ENCODE peak calls at places on chromosomes 12 and 14, in six cellular contexts. X is HepG2, K is ascending aorta, E is thyroid gland, S is endothelial cell of umbilical vein, R is uterus. I is an unnamed sample. For H3K36me3 and H3K4me1, the result is how much of the 10 kb centered on the place peaks cover.

GRCh38 chr14:91244501-91244901 is at the start of gene GPR68:
- DNase-seq in X (no peak), K (no peak), E (no peak), S (no peak), R (peak), I (peak)

GRCh38 chr12:96237465-96238077 is 43.4 kb downstream of the ELK3 start:
- DNase-seq in X (no peak), K (peak), E (no peak), S (peak), R (peak), I (peak)

GRCh38 chr14:73591690-73592448 is at the start of gene ACOT4:
- DNase-seq in X (no peak), K (no peak), E (peak), S (no peak), R (no peak), I (peak)

GRCh38 chr12:82805812-82806497 is 119.2 kb downstream of the TMTC2 start:
- DNase-seq in X (no peak), K (no peak), E (no peak), S (no peak), R (no peak), I (no peak)

GRCh38 chr14:40252817-40253447 is 820.7 kb upstream of the FBXO33 start:
- DNase-seq in X (no peak), K (no peak), E (no peak), S (no peak), R (no peak), I (no peak)

GRCh38 chr12:5505751-5506150 is 73.8 kb downstream of the NTF3 start:
- DNase-seq in X (no peak), K (peak), E (no peak), S (no peak), R (no peak), I (no peak)

GRCh38 chr12:2233034-2233433 is 180.2 kb downstream of the CACNA1C start:
- DNase-seq in X (no peak), K (no peak), E (no peak), S (no peak), R (no peak), I (no peak)

GRCh38 chr14:62722406-62722805 is 322.9 kb downstream of the KCNH5 start:
- DNase-seq in X (no peak), K (no peak), E (no peak), S (no peak), R (no peak), I (no peak)

GRCh38 chr12:153080-153746 is 60.7 kb downstream of the SLC6A12 start:
- DNase-seq in X (peak), K (no peak), E (peak), S (peak), R (no peak), I (peak)

GRCh38 chr12:111505601-111506036 is 93.5 kb downstream of the ATXN2 start:
- DNase-seq in X (no peak), K (no peak), E (no peak), S (no peak), R (no peak), I (no peak)

GRCh38 chr12:63889721-63890509 is 45.4 kb downstream of the SRGAP1 start:
- DNase-seq in X (peak), K (no peak), E (peak), S (no peak), R (no peak), I (no peak)

GRCh38 chr12:13099066-13099909 is 4.2 kb downstream of the GSG1 start:
- DNase-seq in X (no peak), K (no peak), E (no peak), S (peak), R (no peak), I (no peak)

GRCh38 chr12:56308714-56309113 is 7.1 kb downstream of the CNPY2 start:
- DNase-seq in X (no peak), K (no peak), E (no peak), S (no peak), R (no peak), I (no peak)

GRCh38 chr12:107027304-107028053 is 40.5 kb upstream of the MTERF2 start:
- DNase-seq in X (peak), K (no peak), E (no peak), S (peak), R (no peak), I (no peak)

GRCh38 chr14:83173687-83174086 is 1640.0 kb upstream of the SEL1L start:
- DNase-seq in X (no peak), K (no peak), E (no peak), S (no peak), R (no peak), I (no peak)

GRCh38 chr14:39492267-39492666 is 60.0 kb upstream of the FBXO33 start:
- DNase-seq in X (no peak), K (no peak), E (no peak), S (no peak), R (no peak), I (no peak)

GRCh38 chr12:12467701-12468218 is 94.9 kb downstream of the DUSP16 start:
- DNase-seq in X (no peak), K (no peak), E (peak), S (no peak), R (no peak), I (no peak)

GRCh38 chr12:124469193-124469888 is 98.1 kb downstream of the NCOR2 start:
- DNase-seq in X (no peak), K (no peak), E (no peak), S (no peak), R (no peak), I (no peak)

GRCh38 chr14:104307627-104308401 is 169.4 kb downstream of the KIF26A start:
- DNase-seq in X (no peak), K (no peak), E (no peak), S (no peak), R (no peak), I (peak)

GRCh38 chr12:91743727-91744126 is 401.9 kb downstream of the BTG1 start:
- DNase-seq in X (no peak), K (no peak), E (no peak), S (no peak), R (no peak), I (no peak)

GRCh38 chr12:23555180-23555784 is 394.2 kb downstream of the SOX5 start:
- DNase-seq in X (no peak), K (no peak), E (no peak), S (no peak), R (no peak), I (no peak)

GRCh38 chr14:96804821-96805374 is 7.7 kb downstream of the VRK1 start:
- DNase-seq in X (no peak), K (no peak), E (no peak), S (no peak), R (no peak), I (no peak)

GRCh38 chr12:107670999-107671643 is 14.5 kb upstream of the PWP1 start:
- DNase-seq in X (peak), K (no peak), E (peak), S (peak), R (no peak), I (no peak)

GRCh38 chr12:55724226-55724939 is 4.2 kb downstream of the RDH5 start:
- DNase-seq in X (peak), K (peak), E (peak), S (peak), R (no peak), I (peak)

GRCh38 chr14:106874365-106874764 is 1348.0 kb downstream of the TMEM121 start:
- DNase-seq in X (no peak), K (no peak), E (no peak), S (no peak), R (no peak), I (no peak)

GRCh38 chr14:58738189-58738836 is 100.6 kb downstream of the DACT1 start:
- DNase-seq in X (no peak), K (no peak), E (no peak), S (no peak), R (no peak), I (no peak)

GRCh38 chr12:73180734-73181133 is 908.6 kb downstream of the TRHDE start:
- DNase-seq in X (no peak), K (no peak), E (no peak), S (no peak), R (no peak), I (no peak)

GRCh38 chr14:69299286-69300035 is 39.5 kb downstream of the GALNT16 start:
- DNase-seq in X (no peak), K (peak), E (no peak), S (no peak), R (no peak), I (no peak)

GRCh38 chr12:86712425-86712843 is 456.2 kb upstream of the MGAT4C start:
- DNase-seq in X (peak), K (no peak), E (no peak), S (peak), R (no peak), I (no peak)

GRCh38 chr12:10073266-10073665 is 25.5 kb downstream of the CLEC1A start:
- DNase-seq in X (no peak), K (no peak), E (no peak), S (no peak), R (no peak), I (no peak)

GRCh38 chr12:41681898-41682297 is 462.8 kb downstream of the GXYLT1 start:
- DNase-seq in X (no peak), K (no peak), E (no peak), S (no peak), R (no peak), I (no peak)

DNA sequence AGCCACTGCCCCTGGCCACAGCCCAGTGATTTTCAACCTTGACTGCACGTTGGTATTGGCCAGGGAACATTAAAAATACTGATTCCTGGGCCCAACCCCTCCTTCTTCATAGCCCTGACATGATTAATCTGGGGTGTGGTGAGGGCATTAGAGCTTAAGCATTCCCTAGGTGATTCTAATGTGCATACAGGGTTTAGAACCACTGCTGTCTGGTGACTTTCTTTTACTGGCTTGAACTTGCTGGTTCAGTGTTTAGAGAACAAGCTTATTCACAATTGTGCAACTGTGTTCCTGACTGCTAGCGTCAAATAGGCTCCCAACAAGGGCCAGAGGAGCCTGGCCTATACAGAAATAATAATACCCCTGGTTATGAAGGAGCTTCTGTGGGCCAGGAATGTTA is 488.8 kb upstream of the CCDC196 start:
- DNase-seq in X (no peak), K (no peak), E (no peak), S (no peak), R (no peak), I (no peak)
- H3K36me3 ChIP-seq in X (under half), K (under half), E (under half), S (under half), R (under half), I (under half)

GRCh38 chr12:52952082-52952801 is 3.3 kb downstream of the KRT18 start:
- DNase-seq in X (no peak), K (no peak), E (peak), S (no peak), R (no peak), I (no peak)
- TF ChIP-seq CTCF in X (peak), K (no peak), E (peak), S (peak), R (no peak), I (peak)

GRCh38 chr14:74663884-74664283 is 49.0 kb downstream of the AREL1 start:
- DNase-seq in X (no peak), K (peak), E (no peak), S (no peak), R (no peak), I (peak)

GRCh38 chr14:74661726-74662450 is 49.9 kb upstream of the LTBP2 start:
- DNase-seq in X (no peak), K (peak), E (peak), S (no peak), R (peak), I (peak)

GRCh38 chr14:74658535-74659130 is 46.6 kb upstream of the LTBP2 start:
- DNase-seq in X (no peak), K (no peak), E (no peak), S (peak), R (no peak), I (no peak)

GRCh38 chr14:74660167-74660566 is 48.1 kb upstream of the LTBP2 start:
- DNase-seq in X (no peak), K (no peak), E (peak), S (peak), R (no peak), I (no peak)

DNA sequence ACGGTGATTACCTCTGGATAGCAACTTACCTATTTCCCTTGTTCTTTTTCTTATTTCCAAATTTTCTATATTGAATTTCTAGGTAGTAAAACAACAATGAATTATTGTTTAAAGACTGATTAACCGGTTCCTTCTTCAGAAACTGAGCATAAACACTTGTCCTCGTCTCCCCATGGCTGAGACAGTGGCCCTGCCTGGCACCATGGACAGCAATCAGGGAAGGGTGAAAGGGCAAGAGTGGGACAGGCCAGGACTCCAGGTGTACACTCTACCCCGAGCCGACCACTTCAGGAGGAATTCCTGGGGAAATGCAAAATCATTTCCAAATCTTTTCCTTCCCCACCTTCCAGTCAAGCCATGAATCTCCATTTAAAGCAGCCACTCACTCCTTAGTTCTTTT is 48.8 kb upstream of the LTBP2 start:
- DNase-seq in X (no peak), K (no peak), E (no peak), S (no peak), R (no peak), I (no peak)
- H3K4me1 ChIP-seq in X (under half), K (half or more), E (under half), S (under half), R (under half), I (under half)

GRCh38 chr12:113162102-113163029 is 12.8 kb downstream of the CFAP73 start:
- DNase-seq in X (no peak), K (no peak), E (peak), S (peak), R (no peak), I (peak)
- H3K36me3 ChIP-seq in X (under half), K (half or more), E (half or more), S (under half), R (under half), I (half or more)

DNA sequence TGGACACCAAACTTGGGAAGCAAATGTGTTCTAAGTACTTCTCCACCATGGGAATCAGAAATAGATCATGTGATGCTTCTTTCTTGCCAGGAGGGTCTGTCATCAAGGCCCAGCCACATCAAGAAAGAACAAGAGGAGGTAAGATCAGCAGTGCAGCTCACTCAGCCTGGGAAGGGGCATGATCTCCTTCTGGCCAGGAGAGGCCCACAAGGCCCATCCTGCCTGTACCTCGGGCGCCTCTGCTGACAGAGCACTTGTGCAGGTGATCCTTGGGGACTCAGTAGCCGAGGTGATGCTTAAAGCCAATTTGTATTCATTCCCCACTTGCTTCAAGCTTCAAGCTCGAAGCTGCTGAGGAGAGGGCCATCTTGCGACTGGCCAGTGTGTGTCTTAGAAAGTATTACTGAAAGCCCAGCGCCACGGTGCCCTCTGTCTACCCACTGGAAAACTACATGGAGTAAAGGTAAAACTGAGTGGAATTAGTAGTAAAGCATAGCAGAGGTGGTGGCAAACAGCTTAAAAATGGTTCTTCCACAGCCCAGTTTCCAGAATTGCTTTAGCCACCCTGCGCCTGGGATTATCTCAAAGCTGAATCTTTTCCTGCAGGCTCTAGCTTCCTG is 26.2 kb downstream of the RTRAF start:
- DNase-seq in X (peak), K (no peak), E (no peak), S (peak), R (no peak), I (no peak)
- TF ChIP-seq CTCF in X (peak), K (peak), E (peak), S (peak), R (peak), I (peak)

DNA sequence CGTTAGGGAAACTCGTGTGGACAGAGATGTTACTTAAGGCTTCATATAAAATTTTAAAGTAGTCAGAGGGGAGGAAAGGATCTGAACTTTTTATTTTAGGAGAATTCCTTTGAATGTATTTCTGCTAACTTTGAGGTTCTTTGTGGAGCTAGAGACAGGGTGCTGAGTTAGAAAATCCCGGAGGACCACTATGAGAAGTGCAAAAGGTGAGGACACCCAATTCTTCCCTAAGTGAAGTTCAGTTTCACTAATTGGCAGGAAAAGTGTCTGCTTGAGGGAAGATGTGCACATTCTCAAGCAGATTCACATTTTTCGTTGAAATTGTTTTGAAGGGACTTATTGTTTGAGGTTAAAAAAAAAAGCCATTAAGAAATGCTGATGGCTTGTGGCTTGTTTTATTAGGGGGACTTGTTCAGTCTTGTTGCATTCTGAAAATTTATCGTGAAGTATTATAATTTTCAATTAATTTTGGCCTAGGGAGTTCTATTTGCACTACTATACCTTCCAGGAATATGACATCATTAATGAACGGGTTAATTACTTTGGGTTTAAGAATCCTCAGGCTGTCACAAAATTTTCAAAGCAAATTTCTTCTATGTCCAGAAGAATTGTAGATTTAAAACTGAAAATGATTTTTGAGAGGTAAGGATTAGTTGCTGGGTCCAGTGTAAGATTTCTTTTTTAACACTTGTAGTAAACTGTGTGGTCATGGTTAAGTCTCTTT is 1.8 kb downstream of the PCNX1 start:
- DNase-seq in X (no peak), K (no peak), E (no peak), S (no peak), R (no peak), I (no peak)
- H3K4me1 ChIP-seq in X (half or more), K (under half), E (under half), S (under half), R (under half), I (half or more)

GRCh38 chr12:45834809-45835208 is 105.3 kb downstream of the ARID2 start:
- DNase-seq in X (no peak), K (no peak), E (no peak), S (no peak), R (no peak), I (no peak)
- H3K36me3 ChIP-seq in X (under half), K (under half), E (under half), S (under half), R (under half), I (half or more)

GRCh38 chr14:64059454-64060198 is 206.8 kb downstream of the SYNE2 start:
- DNase-seq in X (peak), K (no peak), E (no peak), S (no peak), R (no peak), I (no peak)

GRCh38 chr14:64061115-64061514 is 208.3 kb downstream of the SYNE2 start:
- DNase-seq in X (no peak), K (no peak), E (no peak), S (no peak), R (no peak), I (no peak)

GRCh38 chr14:64060199-64060545 is 207.4 kb downstream of the SYNE2 start:
- DNase-seq in X (no peak), K (no peak), E (no peak), S (no peak), R (no peak), I (no peak)

GRCh38 chr14:64061706-64062105 is 208.9 kb downstream of the SYNE2 start:
- DNase-seq in X (no peak), K (no peak), E (no peak), S (no peak), R (no peak), I (no peak)

DNA sequence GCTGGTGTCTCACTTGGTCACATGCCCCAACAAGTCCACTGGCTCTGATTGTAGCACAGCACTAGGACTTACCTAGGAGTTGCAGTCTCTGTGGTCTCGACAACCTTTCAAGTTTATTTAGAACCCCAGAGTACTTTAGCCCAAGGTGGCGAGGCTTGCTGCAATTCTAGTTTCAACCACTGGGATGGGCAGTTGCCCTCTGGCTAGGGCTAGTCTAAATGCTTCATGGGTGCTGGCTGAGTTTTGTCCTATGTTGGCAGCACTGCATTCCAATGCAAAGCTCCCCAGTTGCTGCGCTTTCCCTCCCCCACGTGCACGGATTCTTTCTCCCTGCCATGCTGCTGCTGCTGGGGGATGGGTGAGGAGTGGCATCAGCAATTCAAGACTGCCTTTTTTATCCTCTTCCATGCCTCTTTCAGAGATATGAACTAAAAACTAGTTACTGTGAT is 207.9 kb downstream of the SYNE2 start:
- DNase-seq in X (peak), K (no peak), E (no peak), S (peak), R (no peak), I (no peak)
- TF ChIP-seq CTCF in X (peak), K (peak), E (no peak), S (peak), R (no peak), I (peak)

DNA sequence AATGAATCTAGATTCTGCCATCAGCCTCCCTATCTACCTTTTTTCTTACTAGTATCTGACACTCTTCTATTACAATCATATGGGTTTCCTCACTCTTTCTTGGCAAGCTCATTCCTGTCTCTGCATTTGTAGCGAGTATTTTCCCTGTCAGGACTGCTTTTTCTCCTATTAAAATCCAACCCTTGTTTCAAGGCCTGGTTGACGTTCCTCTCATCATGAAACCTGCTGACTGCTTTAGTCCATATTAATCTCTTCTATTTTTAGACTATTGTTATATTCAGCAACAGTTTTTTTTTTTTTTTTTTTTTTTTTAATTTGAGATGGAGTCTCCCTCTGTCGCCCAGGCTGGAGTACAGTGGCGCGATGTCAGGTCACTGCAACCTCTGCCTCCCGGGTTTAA is 16.0 kb downstream of the DIP2B start:
- DNase-seq in X (no peak), K (no peak), E (no peak), S (peak), R (no peak), I (no peak)
- H3K4me1 ChIP-seq in X (half or more), K (under half), E (under half), S (under half), R (under half), I (half or more)